ENCODE peak calls at places on chromosomes 11 and 22, in five cellular contexts. F is cardiac fibroblast, N is sigmoid colon, P is heart left ventricle, K is Peyer's patch. R is an unnamed sample.

GRCh38 chr11:44651535-44652130 is 75.1 kb upstream of the TSPAN18 start:
- DNase-seq in K (no peak), F (no peak), P (no peak), N (no peak), R (peak; percentile 4)

GRCh38 chr11:47523491-47524199 is 29.3 kb downstream of the CELF1 start:
- DNase-seq in F (peak; percentile 87), N (no peak), K (no peak), P (no peak), R (no peak)

GRCh38 chr11:129864811-129865210 is 30.6 kb downstream of the NFRKB start:
- DNase-seq in N (no peak), K (no peak), P (no peak), F (no peak), R (no peak)

GRCh38 chr22:22863001-22863400 is 24.6 kb upstream of the IGLL5 start:
- DNase-seq in N (no peak), F (no peak), K (no peak), P (no peak), R (no peak)

GRCh38 chr11:1499261-1499890 is 12.8 kb upstream of the MOB2 start:
- DNase-seq in F (no peak), N (no peak), K (no peak), P (no peak), R (no peak)

GRCh38 chr11:123628936-123629683 is 25.3 kb downstream of the SCN3B start:
- DNase-seq in K (no peak), N (peak; percentile 78), F (peak; percentile 52), P (peak; percentile 90), R (peak; percentile 85)

GRCh38 chr22:36144886-36145541 is 15.5 kb downstream of the APOL3 start:
- DNase-seq in P (peak; percentile 72), F (peak; percentile 88), N (peak; percentile 89), K (no peak), R (peak; percentile 79)

GRCh38 chr11:117171648-117172051 is 6.9 kb upstream of the SIDT2 start:
- DNase-seq in N (no peak), K (no peak), F (peak; percentile 36), P (no peak), R (no peak)

GRCh38 chr11:94577841-94578240 is 10.7 kb downstream of the PIWIL4 start:
- DNase-seq in F (no peak), K (no peak), N (no peak), P (no peak), R (no peak)

GRCh38 chr22:28728002-28728401 is 13.6 kb downstream of the CHEK2 start:
- DNase-seq in F (no peak), K (no peak), P (no peak), N (no peak), R (no peak)

GRCh38 chr22:30288414-30289125 is 735 bp downstream of the CASTOR1 start:
- DNase-seq in F (no peak), P (no peak), N (peak; percentile 72), K (no peak), R (no peak)

GRCh38 chr11:75790986-75791385 is 22.4 kb downstream of the DGAT2 start:
- DNase-seq in N (no peak), F (no peak), P (no peak), K (no peak), R (no peak)

GRCh38 chr11:117443269-117444186 is 115.9 kb downstream of the CEP164 start:
- DNase-seq in F (peak; percentile 32), P (peak; percentile 75), K (peak; percentile 69), N (peak; percentile 69), R (peak; percentile 86)

GRCh38 chr11:6240691-6241285 is 1.9 kb downstream of the CNGA4 start:
- DNase-seq in F (no peak), K (no peak), P (no peak), N (no peak), R (no peak)

GRCh38 chr11:134142536-134142935 is 73.7 kb downstream of the JAM3 start:
- DNase-seq in F (peak; percentile 30), K (no peak), P (no peak), N (no peak), R (no peak)

GRCh38 chr11:132125855-132126841 is 755.7 kb downstream of the NTM start:
- DNase-seq in P (no peak), K (no peak), N (no peak), F (peak; percentile 49), R (peak; percentile 9)

GRCh38 chr11:57792870-57793269 is 31.3 kb downstream of the CTNND1 start:
- DNase-seq in F (peak; percentile 29), K (no peak), P (no peak), N (no peak), R (no peak)

DNA sequence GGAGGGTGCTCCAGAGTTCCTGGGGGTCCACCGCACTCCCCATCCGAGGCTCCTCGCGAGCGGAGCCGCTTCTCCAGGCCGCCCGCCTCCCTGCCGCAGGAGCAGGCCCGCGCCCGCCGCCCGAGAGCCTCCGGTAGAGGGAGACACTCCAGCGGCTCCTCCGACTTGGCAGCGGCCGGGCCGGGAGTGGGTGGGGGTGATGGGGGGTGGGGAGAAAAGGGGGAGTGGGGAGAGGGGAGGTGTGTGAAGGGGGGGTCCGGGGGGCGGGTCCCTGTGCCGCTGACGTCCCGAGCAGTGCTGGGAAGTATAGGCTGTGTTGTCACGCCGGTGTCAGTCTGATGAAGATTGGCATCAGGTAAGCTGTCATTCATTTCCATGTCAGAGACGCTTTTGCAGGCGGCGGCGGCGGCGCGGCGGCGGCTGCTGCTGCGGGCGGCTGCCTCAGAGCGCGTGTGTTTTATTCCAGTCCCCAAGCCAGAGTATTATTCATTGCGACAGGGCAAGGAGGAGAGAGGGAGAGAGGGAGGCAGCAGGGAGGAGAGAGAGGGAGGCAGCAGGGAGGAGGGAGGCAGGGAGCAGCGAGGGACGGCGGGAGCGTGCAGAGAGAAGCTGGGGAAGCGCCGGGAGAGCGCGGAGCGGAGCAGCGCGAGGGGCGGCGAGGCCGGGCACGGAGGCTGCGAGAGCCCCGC is at the start of gene PKNOX2:
- DNase-seq in N (peak; percentile 92), K (peak; percentile 74), P (peak; percentile 85), F (peak; percentile 68), R (peak; percentile 86)
- TF ChIP-seq CTCF in N (no peak), K (no peak), P (peak; percentile 76), F (peak; percentile 46), R (peak; percentile 69)

GRCh38 chr11:111282663-111283062 is 15.7 kb upstream of the POU2AF3 start:
- DNase-seq in P (no peak), N (no peak), F (no peak), K (no peak), R (no peak)

GRCh38 chr11:111283945-111284481 is 14.3 kb upstream of the POU2AF3 start:
- DNase-seq in P (peak; percentile 30), K (peak; percentile 75), N (no peak), F (no peak), R (no peak)

DNA sequence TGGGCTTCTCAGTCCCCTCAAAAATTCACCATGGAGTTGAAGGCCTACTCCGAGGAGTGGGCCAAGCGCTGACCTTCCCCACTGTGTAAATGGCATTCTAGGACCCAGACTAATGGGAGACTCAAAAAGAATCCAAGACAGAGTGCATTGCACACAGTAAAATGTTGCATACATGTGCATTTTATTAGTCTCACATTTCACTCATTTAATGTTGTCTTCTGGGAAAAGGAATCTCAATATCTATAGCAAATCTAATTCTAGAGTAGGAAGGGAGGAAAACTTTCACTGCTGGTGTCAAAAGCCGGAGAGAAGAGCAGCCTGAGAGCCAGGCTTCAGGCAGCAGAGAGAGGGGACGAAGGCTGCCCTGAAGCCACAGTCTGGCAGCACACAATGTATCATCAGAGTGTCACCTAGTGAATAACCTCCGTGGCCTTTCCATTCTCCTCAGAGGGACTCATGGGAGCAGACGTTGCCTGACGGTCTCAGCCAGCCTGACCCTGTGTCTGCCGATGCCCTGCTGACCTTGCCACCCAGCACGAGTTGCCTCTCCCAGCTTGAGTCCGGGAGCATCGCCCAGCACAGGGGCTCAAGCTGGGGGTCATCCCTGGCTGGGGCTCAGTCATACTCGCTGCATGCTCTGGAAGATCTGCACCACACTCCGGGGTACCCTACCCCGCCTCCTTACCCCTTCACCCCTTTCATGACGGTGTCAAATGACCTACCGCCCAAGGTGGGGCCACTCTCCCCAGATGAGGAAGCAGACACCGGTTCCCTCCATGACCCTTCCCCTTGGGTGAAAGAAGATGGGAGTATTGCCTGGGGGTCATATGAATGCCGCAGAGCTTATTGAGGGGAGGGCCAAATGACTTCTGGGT is 12.9 kb upstream of the POU2AF3 start:
- DNase-seq in N (no peak), P (no peak), F (no peak), K (peak; percentile 52), R (no peak)
- TF ChIP-seq CTCF in N (no peak), P (no peak), F (no peak), K (no peak), R (no peak)

DNA sequence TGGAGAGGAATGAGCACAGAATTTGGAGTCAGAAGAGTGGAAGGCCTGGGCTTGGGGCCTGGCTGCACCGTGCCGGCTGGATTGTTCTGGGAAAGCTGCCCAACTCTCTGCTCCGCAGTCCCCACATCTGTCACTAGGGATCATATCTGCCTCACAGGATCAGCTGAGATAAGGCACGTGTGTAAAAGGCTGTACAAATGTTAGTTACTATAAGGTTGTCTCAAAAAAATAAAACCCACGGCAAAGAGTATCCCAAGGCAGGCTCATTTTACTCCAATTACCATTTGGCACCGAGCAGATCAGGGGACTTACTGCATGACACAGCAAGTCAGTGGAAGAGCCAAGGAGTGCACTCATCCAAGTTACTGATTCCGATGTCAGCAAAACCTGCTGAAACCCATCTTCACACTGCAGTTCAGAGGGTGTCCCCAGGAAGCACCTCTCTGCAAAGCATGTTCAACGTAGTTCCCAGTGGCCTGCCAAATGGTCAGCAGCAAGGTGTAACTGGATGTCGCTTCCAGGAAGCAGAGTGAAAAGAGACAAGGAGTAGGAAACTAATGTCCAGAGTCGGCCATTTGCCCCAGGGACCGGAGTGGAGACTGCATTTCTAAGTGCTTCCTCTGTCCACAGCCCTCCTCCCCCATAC is 18.1 kb upstream of the MRTFA start:
- DNase-seq in F (peak; percentile 67), P (peak; percentile 73), N (peak; percentile 76), K (no peak), R (peak; percentile 45)
- TF ChIP-seq CTCF in F (peak; percentile 28), P (peak; percentile 51), N (no peak), K (peak; percentile 23), R (peak; percentile 28)

GRCh38 chr11:2691991-2692841 is 7.6 kb downstream of the KCNQ1OT1 start:
- DNase-seq in F (no peak), K (peak; percentile 39), P (no peak), N (peak; percentile 40), R (peak; percentile 54)
- TF ChIP-seq CTCF in F (no peak), K (peak; percentile 29), P (peak; percentile 7), N (no peak), R (peak; percentile 70)

GRCh38 chr11:64317961-64318693 is at the start of gene PRDX5:
- DNase-seq in N (peak; percentile 99), P (peak; percentile 98), F (peak; percentile 97), K (peak; percentile 97), R (peak; percentile 96)
- TF ChIP-seq CTCF in N (no peak), P (peak; percentile 63), F (peak; percentile 1), K (peak; percentile 89), R (peak; percentile 72)

GRCh38 chr11:82494988-82495432 is 238.7 kb downstream of the FAM181B start:
- DNase-seq in F (no peak), K (no peak), P (no peak), N (no peak), R (no peak)
- TF ChIP-seq CTCF in F (no peak), K (peak; percentile 36), P (no peak), N (no peak), R (peak; percentile 56)

GRCh38 chr11:8596504-8597046 is 2.5 kb upstream of the STK33 start:
- DNase-seq in F (no peak), P (no peak), K (no peak), N (no peak), R (no peak)
- TF ChIP-seq CTCF in F (no peak), P (no peak), K (no peak), N (no peak), R (no peak)

GRCh38 chr11:9815486-9816136 is 151.7 kb downstream of the SWAP70 start:
- DNase-seq in F (peak; percentile 80), K (no peak), P (no peak), N (no peak), R (no peak)
- TF ChIP-seq CTCF in F (no peak), K (no peak), P (no peak), N (no peak), R (no peak)

R was measured in WERI-Rb-1.